ENCODE peak calls at places on chromosomes 16 and 17, in four cellular contexts. A is MM.1S, Q is suprapubic skin, J is neural crest cell. X is an unnamed sample.

GRCh38 chr16:81841709-81842108 is 62.6 kb downstream of the PLCG2 start:
- DNase-seq in Q (no peak), A (peak), J (no peak), X (no peak)

GRCh38 chr17:81248649-81249048 is 9.5 kb downstream of the NDUFAF8 start:
- DNase-seq in A (no peak), J (no peak), Q (no peak), X (no peak)

GRCh38 chr17:1485311-1485747 is 7.2 kb downstream of the MYO1C start:
- DNase-seq in J (peak), A (no peak), Q (no peak), X (peak)

GRCh38 chr16:21194771-21195301 is 16.5 kb downstream of the ZP2 start:
- DNase-seq in A (no peak), Q (no peak), J (no peak), X (no peak)

GRCh38 chr17:42675984-42676423 is 790 bp downstream of the PLEKHH3 start:
- DNase-seq in A (peak), Q (no peak), J (no peak), X (peak)

GRCh38 chr17:17683710-17684365 is 2.6 kb downstream of the RAI1 start:
- DNase-seq in J (no peak), Q (no peak), A (no peak), X (no peak)

GRCh38 chr17:75406222-75406615 is 741 bp upstream of the GRB2 start:
- DNase-seq in J (no peak), A (no peak), Q (no peak), X (no peak)

GRCh38 chr16:14562691-14563491 is 67.2 kb downstream of the PARN start:
- DNase-seq in J (no peak), A (no peak), Q (no peak), X (no peak)

GRCh38 chr17:16419074-16419928 is 3.9 kb downstream of the TRPV2 start:
- DNase-seq in J (no peak), Q (no peak), A (no peak), X (no peak)

GRCh38 chr16:89949121-89949742 is 677 bp downstream of the DEF8 start:
- DNase-seq in J (no peak), Q (no peak), A (no peak), X (no peak)

GRCh38 chr17:28008526-28008925 is 34.0 kb upstream of the NLK start:
- DNase-seq in Q (no peak), J (peak), A (peak), X (peak)

GRCh38 chr17:74812109-74812864 is 36.1 kb upstream of the NAT9 start:
- DNase-seq in J (no peak), Q (no peak), A (no peak), X (peak)

GRCh38 chr16:51538707-51539604 is 387.9 kb upstream of the SALL1 start:
- DNase-seq in J (no peak), A (no peak), Q (no peak), X (peak)

GRCh38 chr16:19291459-19291858 is 5.9 kb downstream of the CLEC19A start:
- DNase-seq in A (no peak), J (peak), Q (no peak), X (peak)

GRCh38 chr17:6568186-6568758 is 11.9 kb upstream of the PITPNM3 start:
- DNase-seq in Q (peak), J (no peak), A (no peak), X (no peak)

GRCh38 chr16:17177242-17177967 is 293.4 kb downstream of the XYLT1 start:
- DNase-seq in J (no peak), A (no peak), Q (no peak), X (no peak)

GRCh38 chr16:2500937-2501750 is 12.6 kb upstream of the ATP6V0C start:
- DNase-seq in J (peak), Q (no peak), A (peak), X (peak)

GRCh38 chr17:58337126-58337599 is 8.6 kb upstream of the TSPOAP1 start:
- DNase-seq in Q (no peak), A (peak), J (no peak), X (no peak)

GRCh38 chr16:85137323-85138072 is 25.2 kb upstream of the CIBAR2 start:
- DNase-seq in Q (peak), A (no peak), J (peak), X (peak)

GRCh38 chr17:78822552-78822951 is 18.1 kb downstream of the USP36 start:
- DNase-seq in A (no peak), J (no peak), Q (no peak), X (no peak)

GRCh38 chr16:10386517-10387377 is 886 bp downstream of the ATF7IP2 start:
- DNase-seq in J (no peak), Q (no peak), A (no peak), X (no peak)

GRCh38 chr16:90057738-90058173 is 19.4 kb downstream of the PRDM7 start:
- DNase-seq in A (no peak), Q (peak), J (no peak), X (no peak)

GRCh38 chr17:82815790-82816305 is 24.0 kb downstream of the ZNF750 start:
- DNase-seq in A (no peak), Q (no peak), J (no peak), X (no peak)

GRCh38 chr17:82351713-82352488 is 7.1 kb upstream of the TEX19 start:
- DNase-seq in Q (no peak), A (peak), J (peak), X (peak)

GRCh38 chr16:85158702-85159225 is 46.5 kb upstream of the CIBAR2 start:
- DNase-seq in A (no peak), Q (no peak), J (no peak), X (no peak)

GRCh38 chr16:3532741-3533140 is 31.9 kb downstream of the CLUAP1 start:
- DNase-seq in A (no peak), Q (no peak), J (no peak), X (no peak)

GRCh38 chr16:54938351-54939346 is 8.0 kb downstream of the IRX5 start:
- DNase-seq in J (peak), Q (no peak), A (no peak), X (peak)

GRCh38 chr17:65495255-65496060 is 66.0 kb downstream of the AXIN2 start:
- DNase-seq in J (no peak), Q (peak), A (peak), X (peak)

GRCh38 chr16:85104147-85104546 is 8.1 kb downstream of the CIBAR2 start:
- DNase-seq in J (no peak), Q (no peak), A (no peak), X (no peak)

GRCh38 chr17:3026125-3026855 is 37.1 kb downstream of the OR1D5 start:
- DNase-seq in Q (peak), J (no peak), A (no peak), X (no peak)

GRCh38 chr16:51573191-51573590 is 422.1 kb upstream of the SALL1 start:
- DNase-seq in A (no peak), Q (no peak), J (no peak), X (no peak)

GRCh38 chr16:13767215-13767614 is 152.7 kb upstream of the ERCC4 start:
- DNase-seq in Q (no peak), A (no peak), J (no peak), X (peak)

GRCh38 chr17:77256710-77257109 is 115.9 kb downstream of the SEC14L1 start:
- DNase-seq in A (no peak), J (no peak), Q (no peak), X (no peak)
- TF ChIP-seq CTCF in A (no peak), J (no peak), Q (no peak), X (no peak)

GRCh38 chr16:8905795-8906591 is 23.8 kb downstream of the LITAFD start:
- DNase-seq in A (no peak), Q (no peak), J (no peak), X (no peak)
- TF ChIP-seq CTCF in A (peak), Q (no peak), J (peak), X (no peak)

DNA sequence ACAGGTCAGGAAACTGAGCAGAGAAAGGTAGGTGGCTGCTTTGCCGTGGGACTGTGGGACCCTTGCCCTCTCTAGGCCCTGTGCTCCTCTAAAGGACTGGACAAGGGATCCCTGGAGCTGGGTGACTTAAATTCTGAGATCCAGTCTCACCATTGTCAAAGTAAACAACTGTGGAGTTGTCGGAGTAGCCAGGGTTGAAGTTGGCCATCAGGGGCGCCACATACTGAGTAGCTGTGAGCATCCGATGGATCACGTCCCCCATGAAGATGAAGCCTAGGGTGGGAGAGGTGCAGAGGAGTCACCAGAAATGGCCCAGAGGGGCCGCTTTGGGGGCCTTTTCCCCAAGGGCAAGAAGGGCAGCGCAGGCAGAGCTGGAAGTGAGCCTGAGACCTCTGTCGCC is 43.5 kb downstream of the PLXDC1 start:
- DNase-seq in A (no peak), Q (no peak), J (no peak), X (no peak)
- TF ChIP-seq CTCF in A (no peak), Q (no peak), J (no peak), X (no peak)

DNA sequence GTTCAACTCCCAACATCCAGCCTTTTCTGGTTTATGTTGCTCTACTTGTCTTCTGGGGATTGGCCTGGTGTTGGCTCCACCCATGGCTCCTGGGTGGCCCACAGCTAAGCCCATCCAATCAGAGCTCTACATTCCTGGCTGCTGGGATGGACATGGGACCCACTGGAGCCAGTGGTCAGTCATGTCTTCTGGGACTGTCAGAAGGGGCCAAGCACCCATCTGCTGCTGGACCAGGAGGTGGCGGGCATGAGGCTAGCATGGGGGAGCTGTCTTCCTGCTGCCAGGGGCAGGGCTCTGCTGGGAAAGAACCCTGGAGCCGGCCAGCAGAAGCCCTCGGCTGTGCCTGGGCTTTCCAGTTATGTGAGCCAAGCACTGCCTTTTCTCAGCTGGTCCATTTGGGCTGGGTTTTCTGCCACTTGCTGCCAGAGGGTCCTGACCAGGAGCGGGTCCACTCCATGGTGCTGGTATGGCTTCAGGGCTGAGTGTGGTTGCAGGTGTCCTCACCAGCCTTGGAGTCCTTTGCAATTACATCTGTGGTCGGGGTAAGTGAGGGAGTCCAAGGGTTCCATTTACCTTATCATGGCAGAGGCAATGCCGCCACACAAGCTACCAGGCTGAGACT is 17.4 kb upstream of the ZNF469 start:
- DNase-seq in A (no peak), J (no peak), Q (no peak), X (no peak)
- TF ChIP-seq CTCF in A (no peak), J (no peak), Q (no peak), X (no peak)

GRCh38 chr16:11515540-11516430 is 70.9 kb downstream of the LITAF start:
- DNase-seq in A (no peak), Q (no peak), J (no peak), X (no peak)
- TF ChIP-seq CTCF in A (no peak), Q (no peak), J (no peak), X (no peak)

X was measured in nephron progenitor cell.